ENCODE peak calls at places on chromosomes 16 and 17, in eight cellular contexts. O is ovary, M is lung, K is heart right ventricle, C is IMR-90, G is aorta, N is SK-N-SH, W is breast epithelium. D is an unnamed sample. For H3K9me3 and H3K36me3, the result is how much of the 10 kb centered on the place peaks cover.

GRCh38 chr17:36481829-36482228 is 4.7 kb upstream of the ZNHIT3 start:
- DNase-seq in O (no peak), M (no peak), K (no peak), C (no peak), G (no peak), N (no peak), W (no peak), D (no peak)

GRCh38 chr17:11935734-11936406 is 61.4 kb downstream of the ZNF18 start:
- DNase-seq in O (no peak), M (peak), K (no peak), C (peak), G (no peak), N (peak), W (no peak), D (peak)

GRCh38 chr17:80274871-80275449 is 14.3 kb downstream of the RNF213 start:
- DNase-seq in O (no peak), M (no peak), K (no peak), C (no peak), G (no peak), N (no peak), W (no peak), D (no peak)

GRCh38 chr17:73308017-73308823 is 3.6 kb downstream of the CDC42EP4 start:
- DNase-seq in O (peak), M (peak), K (peak), C (peak), G (peak), N (no peak), W (peak), D (peak)

GRCh38 chr17:68205251-68205807 is 42.5 kb upstream of the AMZ2 start:
- DNase-seq in O (peak), M (peak), K (peak), C (peak), G (peak), N (peak), W (peak), D (peak)

GRCh38 chr17:34598161-34598776 is 18.9 kb downstream of the TMEM132E start:
- DNase-seq in O (no peak), M (no peak), K (no peak), C (no peak), G (no peak), N (peak), W (no peak), D (no peak)

GRCh38 chr17:62800580-62800979 is 7.5 kb downstream of the MARCHF10 start:
- DNase-seq in O (no peak), M (peak), K (no peak), C (peak), G (no peak), N (no peak), W (peak), D (no peak)

GRCh38 chr17:52158450-52159042 is at the start of gene CA10:
- DNase-seq in O (no peak), M (no peak), K (no peak), C (no peak), G (no peak), N (peak), W (no peak), D (no peak)

GRCh38 chr16:64278196-64278595 is 843.7 kb downstream of the CDH11 start:
- DNase-seq in O (no peak), M (no peak), K (no peak), C (peak), G (no peak), N (no peak), W (no peak), D (no peak)

GRCh38 chr17:83031321-83031945 is 48.0 kb upstream of the METRNL start:
- DNase-seq in O (no peak), M (no peak), K (no peak), C (no peak), G (no peak), N (peak), W (no peak), D (no peak)

GRCh38 chr17:34671191-34671590 is 91.8 kb downstream of the TMEM132E start:
- DNase-seq in O (no peak), M (no peak), K (no peak), C (no peak), G (no peak), N (no peak), W (no peak), D (no peak)

GRCh38 chr17:65463242-65463641 is 98.2 kb downstream of the AXIN2 start:
- DNase-seq in O (peak), M (peak), K (peak), C (peak), G (peak), N (no peak), W (peak), D (no peak)

GRCh38 chr17:79160980-79161621 is 86.5 kb downstream of the ENGASE start:
- DNase-seq in O (no peak), M (no peak), K (no peak), C (no peak), G (no peak), N (no peak), W (no peak), D (no peak)

DNA sequence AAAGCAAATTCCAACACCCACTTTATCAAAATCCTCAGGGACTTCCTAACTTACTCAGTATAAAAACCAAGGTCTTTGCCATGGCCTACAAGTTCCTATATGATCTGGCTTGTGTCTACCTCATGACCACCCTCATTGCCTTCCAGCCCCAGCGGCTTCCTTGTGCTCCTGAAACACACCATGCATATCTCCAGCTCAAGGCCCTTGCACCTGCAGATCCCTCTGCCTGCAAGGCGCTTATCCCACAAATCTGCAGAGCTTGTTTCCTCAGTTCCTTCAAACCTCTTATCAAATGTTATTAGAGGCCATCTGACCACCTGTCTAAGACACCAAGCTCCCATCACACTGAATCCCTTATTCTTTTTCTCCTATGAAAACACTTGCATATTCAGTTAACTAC is 2.6 kb downstream of the BBS2 start:
- DNase-seq in O (no peak), M (no peak), K (no peak), C (no peak), G (no peak), N (no peak), W (no peak), D (no peak)
- H3K27ac ChIP-seq in O (no peak), M (no peak), K (no peak), C (no peak), G (peak), N (no peak), W (no peak), D (no peak)

GRCh38 chr17:16552637-16553045 is 16.4 kb downstream of the ZNF287 start:
- DNase-seq in O (no peak), M (no peak), K (no peak), C (no peak), G (no peak), N (no peak), W (no peak), D (no peak)
- H3K9me3 ChIP-seq in O (under half), M (under half), K (half or more), C (half or more), G (under half), N (under half), W (half or more), D (under half)

DNA sequence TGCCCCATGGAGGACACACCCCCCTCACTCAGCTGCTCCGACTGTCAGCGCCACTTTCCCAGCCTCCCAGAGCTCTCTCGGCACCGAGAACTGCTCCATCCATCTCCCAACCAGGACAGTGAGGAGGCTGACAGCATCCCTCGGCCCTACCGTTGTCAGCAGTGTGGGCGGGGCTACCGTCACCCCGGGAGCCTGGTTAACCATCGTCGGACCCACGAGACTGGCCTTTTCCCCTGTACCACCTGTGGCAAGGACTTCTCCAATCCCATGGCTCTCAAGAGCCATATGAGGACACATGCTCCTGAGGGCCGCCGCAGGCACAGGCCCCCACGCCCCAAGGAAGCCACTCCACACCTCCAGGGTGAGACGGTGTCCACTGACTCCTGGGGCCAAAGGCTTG is 2.1 kb downstream of the ZNF646 start:
- DNase-seq in O (no peak), M (no peak), K (no peak), C (no peak), G (no peak), N (no peak), W (no peak), D (no peak)
- H3K36me3 ChIP-seq in O (under half), M (under half), K (half or more), C (under half), G (under half), N (half or more), W (under half), D (half or more)

GRCh38 chr16:67537270-67537635 is 8.6 kb downstream of the RIPOR1 start:
- DNase-seq in O (peak), M (peak), K (peak), C (peak), G (peak), N (peak), W (no peak), D (no peak)
- H3K27ac ChIP-seq in O (peak), M (peak), K (peak), C (peak), G (no peak), N (no peak), W (peak), D (peak)